ENCODE peak calls at places on chromosomes 16 and 17, in five cellular contexts. N, A, T, H and K are unnamed samples.

GRCh38 chr17:69084911-69085310 is 24.2 kb upstream of the ABCA9 start:
- DNase-seq in T (no peak), A (no peak), N (peak; percentile 50), H (no peak), K (no peak)

GRCh38 chr16:85422374-85423185 is 190.5 kb upstream of the GSE1 start:
- DNase-seq in N (peak; percentile 92), A (no peak), T (peak; percentile 66), H (peak; percentile 66), K (no peak)

GRCh38 chr17:51852603-51853002 is 305.9 kb downstream of the CA10 start:
- DNase-seq in N (no peak), H (no peak), T (no peak), A (no peak), K (no peak)

GRCh38 chr16:84548971-84549844 is 44.7 kb upstream of the MEAK7 start:
- DNase-seq in T (no peak), N (no peak), A (no peak), H (peak; percentile 90), K (no peak)

GRCh38 chr17:49996495-49997255 is 1.7 kb upstream of the DLX3 start:
- DNase-seq in N (no peak), T (peak; percentile 33), H (peak; percentile 91), A (no peak), K (peak; percentile 66)

GRCh38 chr16:51147776-51148673 is 3.0 kb downstream of the SALL1 start:
- DNase-seq in A (no peak), H (no peak), T (no peak), N (no peak), K (no peak)

GRCh38 chr17:59650642-59651041 is 30.9 kb downstream of the CLTC start:
- DNase-seq in A (no peak), N (no peak), T (no peak), H (no peak), K (no peak)

GRCh38 chr17:36601303-36602029 is at the start of gene MRM1:
- DNase-seq in A (no peak), N (peak; percentile 86), H (peak; percentile 97), T (peak; percentile 88), K (peak; percentile 89)

GRCh38 chr16:75252946-75253911 is 1.8 kb upstream of the BCAR1 start:
- DNase-seq in A (no peak), H (peak; percentile 74), N (no peak), T (no peak), K (no peak)

GRCh38 chr16:82037666-82038065 is 2.6 kb downstream of the HSD17B2 start:
- DNase-seq in A (no peak), H (no peak), T (no peak), N (no peak), K (no peak)

GRCh38 chr16:4654387-4654901 is 29.8 kb downstream of the MGRN1 start:
- DNase-seq in H (no peak), T (no peak), A (no peak), N (no peak), K (no peak)

GRCh38 chr16:31200821-31201510 is 1.6 kb downstream of the PYCARD start:
- DNase-seq in N (no peak), A (no peak), T (no peak), H (peak; percentile 74), K (no peak)

GRCh38 chr16:50717109-50717893 is 23.9 kb downstream of the NOD2 start:
- DNase-seq in N (no peak), H (no peak), A (no peak), T (no peak), K (no peak)

GRCh38 chr16:27920391-27920891 is 143.1 kb downstream of the GSG1L start:
- DNase-seq in T (peak; percentile 23), H (peak; percentile 50), N (peak; percentile 22), A (no peak), K (no peak)

GRCh38 chr17:13204607-13205237 is 186.9 kb upstream of the ELAC2 start:
- DNase-seq in N (no peak), H (no peak), A (no peak), T (no peak), K (no peak)

GRCh38 chr16:15418206-15418605 is 16.2 kb upstream of the BMERB1 start:
- DNase-seq in T (no peak), A (no peak), H (no peak), N (no peak), K (no peak)

GRCh38 chr17:79014158-79014758 is 4.7 kb upstream of the CANT1 start:
- DNase-seq in T (no peak), N (no peak), H (no peak), A (no peak), K (no peak)

GRCh38 chr16:84115919-84116719 is 623 bp downstream of the MBTPS1 start:
- DNase-seq in T (peak; percentile 41), N (peak; percentile 54), A (no peak), H (no peak), K (peak; percentile 25)

GRCh38 chr17:58693751-58694150 is 1.3 kb downstream of the RAD51C start:
- DNase-seq in N (no peak), A (no peak), T (no peak), H (no peak), K (no peak)

GRCh38 chr17:75622771-75623273 is 10.4 kb upstream of the SMIM5 start:
- DNase-seq in H (no peak), N (no peak), A (no peak), T (no peak), K (no peak)

GRCh38 chr17:71938340-71939010 is 182.3 kb upstream of the SOX9 start:
- DNase-seq in H (no peak), A (no peak), N (no peak), T (no peak), K (no peak)

GRCh38 chr17:19678581-19679418 is 30.2 kb downstream of the ALDH3A2 start:
- DNase-seq in A (no peak), T (no peak), N (no peak), H (no peak), K (no peak)

GRCh38 chr16:49643429-49644142 is 212.3 kb downstream of the ZNF423 start:
- DNase-seq in T (no peak), A (no peak), H (peak; percentile 54), N (no peak), K (no peak)

GRCh38 chr17:42979511-42980273 is at the start of gene PTGES3L:
- DNase-seq in T (peak; percentile 28), H (peak; percentile 80), A (no peak), N (peak; percentile 88), K (peak; percentile 43)

GRCh38 chr16:50152807-50153647 is at the start of gene TENT4B:
- DNase-seq in T (peak; percentile 79), H (peak; percentile 98), N (peak; percentile 62), A (no peak), K (peak; percentile 86)

GRCh38 chr16:87384162-87384999 is 805 bp upstream of the FBXO31 start:
- DNase-seq in N (peak; percentile 57), H (peak; percentile 92), A (no peak), T (no peak), K (no peak)
- TF ChIP-seq POLR2AphosphoS5 in N (no peak), H (no peak), A (peak; percentile 29), T (peak; percentile 29), K (no peak)

GRCh38 chr16:88769617-88770458 is 15.2 kb downstream of the PIEZO1 start:
- DNase-seq in N (no peak), T (peak; percentile 82), A (no peak), H (no peak), K (peak; percentile 91)
- TF ChIP-seq POLR2A in N (no peak), T (peak; percentile 31), A (no peak), H (no peak), K (no peak)

DNA sequence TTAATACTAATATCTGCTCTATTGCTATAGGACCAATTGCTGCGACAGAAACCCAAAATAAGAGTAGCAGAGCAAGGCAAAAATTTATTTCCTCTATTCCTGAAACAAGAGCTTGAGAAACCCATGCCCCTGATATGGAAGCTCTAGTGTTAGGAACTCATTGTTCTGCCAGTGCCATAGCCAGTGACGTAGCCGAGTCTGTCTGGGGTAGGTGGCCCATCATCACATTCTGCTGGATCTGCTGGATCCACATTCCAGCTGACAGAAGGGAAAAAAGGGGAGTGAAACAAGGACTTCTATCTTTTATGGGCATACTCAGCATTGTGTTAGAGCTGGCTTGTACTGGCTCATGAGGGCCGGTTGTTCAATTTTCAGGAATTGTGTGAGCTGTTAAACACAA is 248.9 kb upstream of the MON1B start:
- DNase-seq in H (no peak), T (no peak), A (no peak), N (no peak), K (no peak)
- TF ChIP-seq POLR2AphosphoS5 in H (no peak), T (no peak), A (no peak), N (no peak), K (no peak)

DNA sequence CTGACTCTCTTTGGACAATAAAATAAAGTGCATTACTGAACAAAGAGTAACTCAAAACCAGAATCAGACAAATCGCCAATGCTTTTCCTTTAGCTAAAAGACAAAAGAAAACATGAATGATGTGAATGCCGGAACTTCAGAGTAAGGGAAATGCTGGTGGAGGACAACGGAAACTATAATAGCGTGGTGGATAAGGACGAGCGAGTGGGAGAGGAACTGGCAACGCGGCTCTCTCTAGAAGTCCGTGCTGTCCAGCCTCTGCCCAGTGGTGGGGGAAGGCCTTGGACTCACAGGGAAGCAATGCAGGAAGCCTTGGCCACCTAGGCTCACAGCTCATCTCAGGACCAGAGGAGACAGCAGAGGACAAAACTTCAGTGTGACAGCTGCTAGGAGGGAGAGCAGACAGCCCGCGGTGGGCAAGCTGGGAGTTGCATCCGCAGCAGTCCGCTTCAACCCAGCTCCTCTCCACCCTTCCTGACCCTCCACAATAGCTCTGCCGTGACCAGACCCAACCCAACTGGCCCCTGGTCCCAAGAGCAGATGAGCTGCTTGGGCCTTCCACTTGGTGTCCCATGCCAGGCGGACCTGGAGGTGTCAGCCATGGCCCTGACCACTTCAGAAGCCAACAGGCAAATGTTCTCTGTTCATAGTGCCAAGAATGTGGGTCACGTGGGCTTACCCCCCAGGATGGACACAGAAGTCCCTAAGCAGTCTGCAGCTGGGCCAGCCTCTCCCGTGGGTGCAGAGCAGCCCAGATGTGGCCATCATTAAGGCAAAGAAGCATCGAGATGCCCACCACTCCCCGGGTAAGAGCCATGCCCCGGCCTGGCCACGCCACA is 5.3 kb upstream of the FAAP100 start:
- DNase-seq in H (no peak), A (no peak), N (no peak), T (no peak), K (no peak)
- TF ChIP-seq POLR2A in H (no peak), A (no peak), N (peak; percentile 1), T (no peak), K (no peak)

GRCh38 chr17:73404246-73404645 is 92.4 kb upstream of the CDC42EP4 start:
- DNase-seq in N (no peak), H (peak; percentile 14), A (no peak), T (no peak), K (no peak)
- TF ChIP-seq POLR2AphosphoS5 in N (no peak), H (no peak), A (no peak), T (no peak), K (no peak)

GRCh38 chr17:30323895-30324319 is 9.9 kb downstream of the TMIGD1 start:
- DNase-seq in T (no peak), N (no peak), H (no peak), A (no peak), K (no peak)

GRCh38 chr17:30323262-30323894 is 10.5 kb downstream of the TMIGD1 start:
- DNase-seq in N (no peak), H (no peak), T (no peak), A (no peak), K (no peak)

GRCh38 chr17:30326816-30327215 is 7.0 kb downstream of the TMIGD1 start:
- DNase-seq in A (no peak), H (no peak), T (no peak), N (no peak), K (no peak)

GRCh38 chr17:30321314-30321713 is 12.5 kb downstream of the TMIGD1 start:
- DNase-seq in H (no peak), N (no peak), A (no peak), T (no peak), K (no peak)

GRCh38 chr17:30324723-30325122 is 9.1 kb downstream of the TMIGD1 start:
- DNase-seq in A (no peak), N (no peak), H (no peak), T (no peak), K (no peak)
- TF ChIP-seq POLR2A in A (no peak), N (no peak), H (no peak), T (no peak), K (no peak)